ENCODE peak calls at places on chromosome 22, in six cellular contexts. One of them, this sample, is unnamed. For H3K36me3, the result is how much of the 10 kb centered on the place peaks cover.

GRCh38 chr22:49660321-49660720 is 167.4 kb downstream of the BRD1 start:
- DNase-seq in heart right ventricle: no peak
- DNase-seq in fibroblast of lung: no peak
- DNase-seq in lower lobe of right lung: peak
- DNase-seq in HCT116: no peak
- DNase-seq in prostate gland: no peak
- DNase-seq in this sample: no peak

GRCh38 chr22:37733625-37734401 is 37.0 kb downstream of the TRIOBP start:
- DNase-seq in heart right ventricle: no peak
- DNase-seq in fibroblast of lung: no peak
- DNase-seq in lower lobe of right lung: no peak
- DNase-seq in HCT116: no peak
- DNase-seq in prostate gland: no peak
- DNase-seq in this sample: no peak

GRCh38 chr22:26957176-26957575 is 299.8 kb downstream of the MIAT start:
- DNase-seq in heart right ventricle: no peak
- DNase-seq in fibroblast of lung: no peak
- DNase-seq in lower lobe of right lung: no peak
- DNase-seq in HCT116: no peak
- DNase-seq in prostate gland: no peak
- DNase-seq in this sample: no peak

GRCh38 chr22:48982321-48982905 is 845.3 kb downstream of the BRD1 start:
- DNase-seq in heart right ventricle: no peak
- DNase-seq in fibroblast of lung: no peak
- DNase-seq in lower lobe of right lung: no peak
- DNase-seq in HCT116: no peak
- DNase-seq in prostate gland: no peak
- DNase-seq in this sample: no peak

GRCh38 chr22:39151329-39151975 is 1.0 kb downstream of the CBX7 start:
- DNase-seq in heart right ventricle: no peak
- DNase-seq in fibroblast of lung: no peak
- DNase-seq in lower lobe of right lung: no peak
- DNase-seq in HCT116: no peak
- DNase-seq in prostate gland: no peak
- DNase-seq in this sample: peak

GRCh38 chr22:38043151-38044039 is 13.8 kb upstream of the PICK1 start:
- DNase-seq in heart right ventricle: no peak
- DNase-seq in fibroblast of lung: no peak
- DNase-seq in lower lobe of right lung: no peak
- DNase-seq in HCT116: no peak
- DNase-seq in prostate gland: no peak
- DNase-seq in this sample: no peak

GRCh38 chr22:20430641-20431519 is 6.7 kb downstream of the SCARF2 start:
- DNase-seq in heart right ventricle: no peak
- DNase-seq in fibroblast of lung: peak
- DNase-seq in lower lobe of right lung: peak
- DNase-seq in HCT116: peak
- DNase-seq in prostate gland: peak
- DNase-seq in this sample: peak

GRCh38 chr22:34105461-34106062 is 185.3 kb upstream of the LARGE1 start:
- DNase-seq in heart right ventricle: peak
- DNase-seq in fibroblast of lung: no peak
- DNase-seq in lower lobe of right lung: peak
- DNase-seq in HCT116: no peak
- DNase-seq in prostate gland: peak
- DNase-seq in this sample: peak

GRCh38 chr22:49433044-49433443 is 394.6 kb downstream of the BRD1 start:
- DNase-seq in heart right ventricle: no peak
- DNase-seq in fibroblast of lung: no peak
- DNase-seq in lower lobe of right lung: no peak
- DNase-seq in HCT116: no peak
- DNase-seq in prostate gland: no peak
- DNase-seq in this sample: no peak

GRCh38 chr22:25235547-25236290 is 16.3 kb downstream of the CRYBB2 start:
- DNase-seq in heart right ventricle: peak
- DNase-seq in fibroblast of lung: peak
- DNase-seq in lower lobe of right lung: peak
- DNase-seq in HCT116: peak
- DNase-seq in prostate gland: peak
- DNase-seq in this sample: peak

GRCh38 chr22:33896801-33897620 is 23.3 kb downstream of the LARGE1 start:
- DNase-seq in heart right ventricle: no peak
- DNase-seq in fibroblast of lung: peak
- DNase-seq in lower lobe of right lung: no peak
- DNase-seq in HCT116: no peak
- DNase-seq in prostate gland: no peak
- DNase-seq in this sample: no peak

GRCh38 chr22:43777204-43777671 is 34.9 kb downstream of the EFCAB6 start:
- DNase-seq in heart right ventricle: no peak
- DNase-seq in fibroblast of lung: peak
- DNase-seq in lower lobe of right lung: no peak
- DNase-seq in HCT116: no peak
- DNase-seq in prostate gland: no peak
- DNase-seq in this sample: no peak

GRCh38 chr22:25169278-25170031 is 30.2 kb upstream of the CRYBB3 start:
- DNase-seq in heart right ventricle: no peak
- DNase-seq in fibroblast of lung: no peak
- DNase-seq in lower lobe of right lung: peak
- DNase-seq in HCT116: peak
- DNase-seq in prostate gland: peak
- DNase-seq in this sample: no peak

GRCh38 chr22:37610480-37611148 is 2.0 kb downstream of the GGA1 start:
- DNase-seq in heart right ventricle: no peak
- DNase-seq in fibroblast of lung: no peak
- DNase-seq in lower lobe of right lung: peak
- DNase-seq in HCT116: no peak
- DNase-seq in prostate gland: no peak
- DNase-seq in this sample: no peak

GRCh38 chr22:27507935-27508504 is 293.5 kb downstream of the MN1 start:
- DNase-seq in heart right ventricle: no peak
- DNase-seq in fibroblast of lung: peak
- DNase-seq in lower lobe of right lung: no peak
- DNase-seq in HCT116: no peak
- DNase-seq in prostate gland: no peak
- DNase-seq in this sample: no peak

GRCh38 chr22:29766632-29767288 is at the start of gene ZMAT5:
- DNase-seq in heart right ventricle: peak
- DNase-seq in fibroblast of lung: peak
- DNase-seq in lower lobe of right lung: peak
- DNase-seq in HCT116: peak
- DNase-seq in prostate gland: peak
- DNase-seq in this sample: peak

GRCh38 chr22:18987765-18988164 is 51.7 kb upstream of the PRODH start:
- DNase-seq in heart right ventricle: no peak
- DNase-seq in fibroblast of lung: no peak
- DNase-seq in lower lobe of right lung: no peak
- DNase-seq in HCT116: no peak
- DNase-seq in prostate gland: no peak
- DNase-seq in this sample: no peak

GRCh38 chr22:26835929-26836528 is 178.6 kb downstream of the MIAT start:
- DNase-seq in heart right ventricle: no peak
- DNase-seq in fibroblast of lung: no peak
- DNase-seq in lower lobe of right lung: no peak
- DNase-seq in HCT116: peak
- DNase-seq in prostate gland: no peak
- DNase-seq in this sample: no peak

GRCh38 chr22:27554106-27554814 is 247.3 kb downstream of the MN1 start:
- DNase-seq in heart right ventricle: no peak
- DNase-seq in fibroblast of lung: peak
- DNase-seq in lower lobe of right lung: no peak
- DNase-seq in HCT116: no peak
- DNase-seq in prostate gland: no peak
- DNase-seq in this sample: no peak

GRCh38 chr22:28429711-28430110 is 249.9 kb downstream of the TTC28 start:
- DNase-seq in heart right ventricle: no peak
- DNase-seq in fibroblast of lung: peak
- DNase-seq in lower lobe of right lung: no peak
- DNase-seq in HCT116: no peak
- DNase-seq in prostate gland: no peak
- DNase-seq in this sample: no peak

GRCh38 chr22:19871023-19871844 is 16.6 kb upstream of the GNB1L start:
- DNase-seq in heart right ventricle: no peak
- DNase-seq in fibroblast of lung: no peak
- DNase-seq in lower lobe of right lung: peak
- DNase-seq in HCT116: no peak
- DNase-seq in prostate gland: no peak
- DNase-seq in this sample: no peak

GRCh38 chr22:26295583-26296126 is 126.4 kb downstream of the SEZ6L start:
- DNase-seq in heart right ventricle: no peak
- DNase-seq in fibroblast of lung: no peak
- DNase-seq in lower lobe of right lung: no peak
- DNase-seq in HCT116: no peak
- DNase-seq in prostate gland: no peak
- DNase-seq in this sample: no peak

GRCh38 chr22:47994045-47994444 is 1231.6 kb downstream of the TBC1D22A start:
- DNase-seq in heart right ventricle: no peak
- DNase-seq in fibroblast of lung: no peak
- DNase-seq in lower lobe of right lung: no peak
- DNase-seq in HCT116: no peak
- DNase-seq in prostate gland: no peak
- DNase-seq in this sample: no peak

GRCh38 chr22:19681863-19682245 is 32.4 kb upstream of the SEPTIN5 start:
- DNase-seq in heart right ventricle: no peak
- DNase-seq in fibroblast of lung: no peak
- DNase-seq in lower lobe of right lung: no peak
- DNase-seq in HCT116: no peak
- DNase-seq in prostate gland: no peak
- DNase-seq in this sample: no peak

GRCh38 chr22:39283312-39284141 is 35.9 kb downstream of the RPL3 start:
- DNase-seq in heart right ventricle: peak
- DNase-seq in fibroblast of lung: peak
- DNase-seq in lower lobe of right lung: peak
- DNase-seq in HCT116: no peak
- DNase-seq in prostate gland: no peak
- DNase-seq in this sample: peak

GRCh38 chr22:42307806-42308563 is 37.5 kb upstream of the TCF20 start:
- DNase-seq in heart right ventricle: no peak
- DNase-seq in fibroblast of lung: no peak
- DNase-seq in lower lobe of right lung: no peak
- DNase-seq in HCT116: no peak
- DNase-seq in prostate gland: no peak
- DNase-seq in this sample: no peak

GRCh38 chr22:43017525-43018290 is 2.8 kb upstream of the PACSIN2 start:
- DNase-seq in heart right ventricle: no peak
- DNase-seq in fibroblast of lung: no peak
- DNase-seq in lower lobe of right lung: peak
- DNase-seq in HCT116: no peak
- DNase-seq in prostate gland: no peak
- DNase-seq in this sample: no peak

DNA sequence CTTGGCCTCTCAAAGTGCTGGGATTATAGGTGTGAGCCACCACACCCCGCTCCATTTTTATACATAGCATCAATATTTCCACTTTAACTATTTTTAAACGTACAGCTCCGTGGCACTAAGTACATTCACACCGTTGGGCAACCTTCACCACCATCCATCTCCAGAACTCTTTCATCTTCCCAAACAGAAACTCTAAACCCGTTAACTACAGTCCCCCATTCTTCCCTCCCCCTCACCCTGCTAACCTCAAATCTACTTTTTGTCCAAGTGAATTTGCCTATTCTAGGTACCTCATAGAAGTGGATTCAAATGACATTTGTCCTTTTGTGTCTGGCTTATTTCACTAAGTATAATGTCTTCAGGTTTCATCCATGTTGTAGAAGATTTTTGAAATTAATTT is 3.4 kb downstream of the IGLL1 start:
- DNase-seq in heart right ventricle: no peak
- DNase-seq in fibroblast of lung: no peak
- DNase-seq in lower lobe of right lung: no peak
- DNase-seq in HCT116: no peak
- DNase-seq in prostate gland: no peak
- DNase-seq in this sample: no peak
- H3K4me3 ChIP-seq in heart right ventricle: no peak
- H3K4me3 ChIP-seq in fibroblast of lung: no peak
- H3K4me3 ChIP-seq in lower lobe of right lung: no peak
- H3K4me3 ChIP-seq in HCT116: no peak
- H3K4me3 ChIP-seq in prostate gland: no peak
- H3K4me3 ChIP-seq in this sample: no peak

DNA sequence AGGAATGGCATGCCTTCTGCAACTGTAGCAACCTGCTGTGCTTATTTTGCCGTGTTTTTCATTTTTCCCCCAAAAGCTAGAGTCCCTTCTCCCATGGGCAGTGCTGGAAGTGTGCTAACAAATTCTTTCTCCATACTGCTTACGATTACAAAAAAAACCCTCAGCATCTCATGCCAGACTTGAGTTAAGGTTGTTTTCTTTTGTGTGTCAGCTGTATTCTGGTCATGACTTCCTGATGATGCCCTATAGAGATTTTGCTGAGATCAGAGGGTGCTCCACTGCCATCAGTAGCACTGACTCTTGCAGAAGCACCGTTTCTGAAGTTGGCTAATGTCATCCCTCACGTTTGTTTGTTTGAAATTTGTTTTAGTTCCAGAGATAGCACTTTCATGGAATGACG is 27.9 kb downstream of the LIMK2 start:
- DNase-seq in heart right ventricle: no peak
- DNase-seq in fibroblast of lung: peak
- DNase-seq in lower lobe of right lung: no peak
- DNase-seq in HCT116: no peak
- DNase-seq in prostate gland: no peak
- DNase-seq in this sample: no peak
- H3K36me3 ChIP-seq in heart right ventricle: under half
- H3K36me3 ChIP-seq in fibroblast of lung: under half
- H3K36me3 ChIP-seq in lower lobe of right lung: under half
- H3K36me3 ChIP-seq in HCT116: under half
- H3K36me3 ChIP-seq in prostate gland: under half
- H3K36me3 ChIP-seq in this sample: under half

GRCh38 chr22:45008853-45009751 is 703 bp downstream of the PHF21B start:
- DNase-seq in heart right ventricle: no peak
- DNase-seq in fibroblast of lung: no peak
- DNase-seq in lower lobe of right lung: no peak
- DNase-seq in HCT116: no peak
- DNase-seq in prostate gland: no peak
- DNase-seq in this sample: peak
- H3K4me3 ChIP-seq in heart right ventricle: peak
- H3K4me3 ChIP-seq in fibroblast of lung: no peak
- H3K4me3 ChIP-seq in lower lobe of right lung: peak
- H3K4me3 ChIP-seq in HCT116: no peak
- H3K4me3 ChIP-seq in prostate gland: peak
- H3K4me3 ChIP-seq in this sample: peak

GRCh38 chr22:32828561-32828960 is 27.1 kb downstream of the TIMP3 start:
- DNase-seq in heart right ventricle: no peak
- DNase-seq in fibroblast of lung: no peak
- DNase-seq in lower lobe of right lung: no peak
- DNase-seq in HCT116: no peak
- DNase-seq in prostate gland: no peak
- DNase-seq in this sample: no peak

GRCh38 chr22:32827061-32827602 is 25.6 kb downstream of the TIMP3 start:
- DNase-seq in heart right ventricle: no peak
- DNase-seq in fibroblast of lung: no peak
- DNase-seq in lower lobe of right lung: no peak
- DNase-seq in HCT116: no peak
- DNase-seq in prostate gland: peak
- DNase-seq in this sample: no peak

GRCh38 chr22:32829451-32829851 is 27.9 kb downstream of the TIMP3 start:
- DNase-seq in heart right ventricle: no peak
- DNase-seq in fibroblast of lung: no peak
- DNase-seq in lower lobe of right lung: no peak
- DNase-seq in HCT116: no peak
- DNase-seq in prostate gland: no peak
- DNase-seq in this sample: no peak

GRCh38 chr22:32826537-32826936 is 25.0 kb downstream of the TIMP3 start:
- DNase-seq in heart right ventricle: no peak
- DNase-seq in fibroblast of lung: no peak
- DNase-seq in lower lobe of right lung: no peak
- DNase-seq in HCT116: no peak
- DNase-seq in prostate gland: no peak
- DNase-seq in this sample: no peak

GRCh38 chr22:32828150-32828549 is 26.6 kb downstream of the TIMP3 start:
- DNase-seq in heart right ventricle: no peak
- DNase-seq in fibroblast of lung: no peak
- DNase-seq in lower lobe of right lung: no peak
- DNase-seq in HCT116: no peak
- DNase-seq in prostate gland: no peak
- DNase-seq in this sample: no peak
- H3K36me3 ChIP-seq in heart right ventricle: under half
- H3K36me3 ChIP-seq in fibroblast of lung: under half
- H3K36me3 ChIP-seq in lower lobe of right lung: under half
- H3K36me3 ChIP-seq in HCT116: under half
- H3K36me3 ChIP-seq in prostate gland: under half
- H3K36me3 ChIP-seq in this sample: under half